ENCODE peak calls at places on chromosome 12, in five cellular contexts. One of them, this sample, is unnamed.

GRCh38 chr12:12616512-12617275 is 5.0 kb downstream of the CREBL2 start:
- ATAC-seq in lower lobe of right lung: no peak
- ATAC-seq in IMR-90: peak; percentile 5
- ATAC-seq in psoas muscle: no peak
- ATAC-seq in DND-41: no peak
- ATAC-seq in this sample: no peak

GRCh38 chr12:70627677-70628076 is 9.6 kb downstream of the PTPRB start:
- ATAC-seq in lower lobe of right lung: no peak
- ATAC-seq in IMR-90: no peak
- ATAC-seq in psoas muscle: no peak
- ATAC-seq in DND-41: no peak
- ATAC-seq in this sample: no peak

GRCh38 chr12:93183940-93184663 is 193.6 kb upstream of the NUDT4 start:
- ATAC-seq in lower lobe of right lung: peak; percentile 84
- ATAC-seq in IMR-90: peak; percentile 49
- ATAC-seq in psoas muscle: peak; percentile 48
- ATAC-seq in DND-41: peak; percentile 95
- ATAC-seq in this sample: peak; percentile 74

GRCh38 chr12:48917857-48918537 is 7.3 kb downstream of the FKBP11 start:
- ATAC-seq in lower lobe of right lung: no peak
- ATAC-seq in IMR-90: no peak
- ATAC-seq in psoas muscle: no peak
- ATAC-seq in DND-41: peak; percentile 94
- ATAC-seq in this sample: no peak

GRCh38 chr12:108647936-108648287 is 14.2 kb upstream of the SELPLG start:
- ATAC-seq in lower lobe of right lung: no peak
- ATAC-seq in IMR-90: no peak
- ATAC-seq in psoas muscle: no peak
- ATAC-seq in DND-41: no peak
- ATAC-seq in this sample: no peak

GRCh38 chr12:48000878-48001321 is 3.4 kb downstream of the COL2A1 start:
- ATAC-seq in lower lobe of right lung: peak; percentile 74
- ATAC-seq in IMR-90: peak; percentile 54
- ATAC-seq in psoas muscle: peak; percentile 22
- ATAC-seq in DND-41: no peak
- ATAC-seq in this sample: peak; percentile 54

GRCh38 chr12:53061404-53062010 is 11.6 kb downstream of the TNS2 start:
- ATAC-seq in lower lobe of right lung: peak; percentile 77
- ATAC-seq in IMR-90: no peak
- ATAC-seq in psoas muscle: no peak
- ATAC-seq in DND-41: peak; percentile 8
- ATAC-seq in this sample: no peak

GRCh38 chr12:52216807-52217206 is 16.2 kb upstream of the KRT7 start:
- ATAC-seq in lower lobe of right lung: no peak
- ATAC-seq in IMR-90: no peak
- ATAC-seq in psoas muscle: no peak
- ATAC-seq in DND-41: no peak
- ATAC-seq in this sample: no peak

GRCh38 chr12:13387074-13387473 is 190.5 kb downstream of the EMP1 start:
- ATAC-seq in lower lobe of right lung: no peak
- ATAC-seq in IMR-90: no peak
- ATAC-seq in psoas muscle: no peak
- ATAC-seq in DND-41: no peak
- ATAC-seq in this sample: no peak

GRCh38 chr12:92432724-92433281 is 270.0 kb upstream of the PLEKHG7 start:
- ATAC-seq in lower lobe of right lung: no peak
- ATAC-seq in IMR-90: no peak
- ATAC-seq in psoas muscle: no peak
- ATAC-seq in DND-41: no peak
- ATAC-seq in this sample: no peak

GRCh38 chr12:66132408-66132807 is 1.9 kb upstream of the LLPH start:
- ATAC-seq in lower lobe of right lung: no peak
- ATAC-seq in IMR-90: peak; percentile 79
- ATAC-seq in psoas muscle: no peak
- ATAC-seq in DND-41: no peak
- ATAC-seq in this sample: no peak

GRCh38 chr12:44375694-44376093 is 500.4 kb downstream of the NELL2 start:
- ATAC-seq in lower lobe of right lung: no peak
- ATAC-seq in IMR-90: no peak
- ATAC-seq in psoas muscle: no peak
- ATAC-seq in DND-41: no peak
- ATAC-seq in this sample: no peak

GRCh38 chr12:131847456-131847855 is 19.3 kb downstream of the MMP17 start:
- ATAC-seq in lower lobe of right lung: no peak
- ATAC-seq in IMR-90: no peak
- ATAC-seq in psoas muscle: no peak
- ATAC-seq in DND-41: no peak
- ATAC-seq in this sample: no peak

GRCh38 chr12:43590307-43590706 is 38.3 kb upstream of the ADAMTS20 start:
- ATAC-seq in lower lobe of right lung: no peak
- ATAC-seq in IMR-90: no peak
- ATAC-seq in psoas muscle: no peak
- ATAC-seq in DND-41: no peak
- ATAC-seq in this sample: no peak

GRCh38 chr12:54412786-54413185 is 6.3 kb downstream of the ITGA5 start:
- ATAC-seq in lower lobe of right lung: no peak
- ATAC-seq in IMR-90: no peak
- ATAC-seq in psoas muscle: no peak
- ATAC-seq in DND-41: peak; percentile 15
- ATAC-seq in this sample: no peak

GRCh38 chr12:33560653-33561208 is 121.1 kb upstream of the SYT10 start:
- ATAC-seq in lower lobe of right lung: no peak
- ATAC-seq in IMR-90: no peak
- ATAC-seq in psoas muscle: no peak
- ATAC-seq in DND-41: no peak
- ATAC-seq in this sample: no peak

GRCh38 chr12:75554556-75554880 is 43.1 kb upstream of the KRR1 start:
- ATAC-seq in lower lobe of right lung: no peak
- ATAC-seq in IMR-90: no peak
- ATAC-seq in psoas muscle: no peak
- ATAC-seq in DND-41: no peak
- ATAC-seq in this sample: no peak

GRCh38 chr12:93676408-93677194 is 574 bp upstream of the CRADD start:
- ATAC-seq in lower lobe of right lung: no peak
- ATAC-seq in IMR-90: peak; percentile 20
- ATAC-seq in psoas muscle: peak; percentile 9
- ATAC-seq in DND-41: no peak
- ATAC-seq in this sample: no peak

GRCh38 chr12:89690925-89691324 is 17.7 kb downstream of the ATP2B1 start:
- ATAC-seq in lower lobe of right lung: no peak
- ATAC-seq in IMR-90: peak; percentile 83
- ATAC-seq in psoas muscle: no peak
- ATAC-seq in DND-41: no peak
- ATAC-seq in this sample: no peak

GRCh38 chr12:109840349-109841073 is 7.3 kb upstream of the TRPV4 start:
- ATAC-seq in lower lobe of right lung: no peak
- ATAC-seq in IMR-90: no peak
- ATAC-seq in psoas muscle: no peak
- ATAC-seq in DND-41: no peak
- ATAC-seq in this sample: no peak

GRCh38 chr12:117836999-117837736 is 131.6 kb downstream of the KSR2 start:
- ATAC-seq in lower lobe of right lung: peak; percentile 68
- ATAC-seq in IMR-90: peak; percentile 90
- ATAC-seq in psoas muscle: peak; percentile 62
- ATAC-seq in DND-41: peak; percentile 88
- ATAC-seq in this sample: peak; percentile 58

GRCh38 chr12:55745361-55746146 is 2.6 kb downstream of the GDF11 start:
- ATAC-seq in lower lobe of right lung: peak; percentile 7
- ATAC-seq in IMR-90: no peak
- ATAC-seq in psoas muscle: no peak
- ATAC-seq in DND-41: no peak
- ATAC-seq in this sample: no peak

GRCh38 chr12:53483225-53483978 is 15.9 kb downstream of the MAP3K12 start:
- ATAC-seq in lower lobe of right lung: no peak
- ATAC-seq in IMR-90: no peak
- ATAC-seq in psoas muscle: peak; percentile 14
- ATAC-seq in DND-41: peak; percentile 10
- ATAC-seq in this sample: no peak

GRCh38 chr12:122421263-122421814 is 1.1 kb downstream of the CLIP1 start:
- ATAC-seq in lower lobe of right lung: peak; percentile 64
- ATAC-seq in IMR-90: peak; percentile 15
- ATAC-seq in psoas muscle: peak; percentile 48
- ATAC-seq in DND-41: peak; percentile 29
- ATAC-seq in this sample: peak; percentile 37

GRCh38 chr12:62933871-62934798 is 815 bp downstream of the PPM1H start:
- ATAC-seq in lower lobe of right lung: peak; percentile 75
- ATAC-seq in IMR-90: peak; percentile 74
- ATAC-seq in psoas muscle: peak; percentile 61
- ATAC-seq in DND-41: peak; percentile 57
- ATAC-seq in this sample: peak; percentile 60

GRCh38 chr12:132393991-132394949 is 64.9 kb upstream of the GALNT9 start:
- ATAC-seq in lower lobe of right lung: peak; percentile 18
- ATAC-seq in IMR-90: no peak
- ATAC-seq in psoas muscle: no peak
- ATAC-seq in DND-41: no peak
- ATAC-seq in this sample: no peak

GRCh38 chr12:57740656-57741412 is 2.3 kb upstream of the AGAP2 start:
- ATAC-seq in lower lobe of right lung: no peak
- ATAC-seq in IMR-90: no peak
- ATAC-seq in psoas muscle: no peak
- ATAC-seq in DND-41: peak; percentile 79
- ATAC-seq in this sample: no peak

GRCh38 chr12:52361553-52361952 is 5.7 kb downstream of the KRT85 start:
- ATAC-seq in lower lobe of right lung: no peak
- ATAC-seq in IMR-90: no peak
- ATAC-seq in psoas muscle: no peak
- ATAC-seq in DND-41: no peak
- ATAC-seq in this sample: no peak

GRCh38 chr12:47408171-47408871 is 297.5 kb downstream of the RPAP3 start:
- ATAC-seq in lower lobe of right lung: peak; percentile 95
- ATAC-seq in IMR-90: no peak
- ATAC-seq in psoas muscle: no peak
- ATAC-seq in DND-41: peak; percentile 51
- ATAC-seq in this sample: no peak

GRCh38 chr12:24707379-24707778 is 241.5 kb downstream of the BCAT1 start:
- ATAC-seq in lower lobe of right lung: no peak
- ATAC-seq in IMR-90: no peak
- ATAC-seq in psoas muscle: no peak
- ATAC-seq in DND-41: no peak
- ATAC-seq in this sample: no peak

GRCh38 chr12:78746001-78746400 is 118.6 kb upstream of the SYT1 start:
- ATAC-seq in lower lobe of right lung: no peak
- ATAC-seq in IMR-90: no peak
- ATAC-seq in psoas muscle: no peak
- ATAC-seq in DND-41: no peak
- ATAC-seq in this sample: no peak

GRCh38 chr12:119710941-119711551 is 43.1 kb downstream of the PRKAB1 start:
- ATAC-seq in lower lobe of right lung: peak; percentile 88
- ATAC-seq in IMR-90: no peak
- ATAC-seq in psoas muscle: no peak
- ATAC-seq in DND-41: no peak
- ATAC-seq in this sample: no peak

GRCh38 chr12:20154060-20154459 is 214.3 kb upstream of the PDE3A start:
- ATAC-seq in lower lobe of right lung: no peak
- ATAC-seq in IMR-90: no peak
- ATAC-seq in psoas muscle: no peak
- ATAC-seq in DND-41: peak; percentile 99
- ATAC-seq in this sample: no peak

GRCh38 chr12:119598159-119598558 is 4.6 kb downstream of the TMEM233 start:
- ATAC-seq in lower lobe of right lung: no peak
- ATAC-seq in IMR-90: no peak
- ATAC-seq in psoas muscle: no peak
- ATAC-seq in DND-41: no peak
- ATAC-seq in this sample: no peak

GRCh38 chr12:7142057-7142644 is 12.0 kb downstream of the CLSTN3 start:
- ATAC-seq in lower lobe of right lung: peak; percentile 81
- ATAC-seq in IMR-90: peak; percentile 91
- ATAC-seq in psoas muscle: no peak
- ATAC-seq in DND-41: peak; percentile 83
- ATAC-seq in this sample: peak; percentile 59

GRCh38 chr12:64531665-64532334 is 78.5 kb upstream of the RASSF3 start:
- ATAC-seq in lower lobe of right lung: no peak
- ATAC-seq in IMR-90: peak; percentile 14
- ATAC-seq in psoas muscle: no peak
- ATAC-seq in DND-41: no peak
- ATAC-seq in this sample: no peak

GRCh38 chr12:22412581-22412980 is 78.1 kb upstream of the ST8SIA1 start:
- ATAC-seq in lower lobe of right lung: no peak
- ATAC-seq in IMR-90: no peak
- ATAC-seq in psoas muscle: no peak
- ATAC-seq in DND-41: no peak
- ATAC-seq in this sample: no peak

GRCh38 chr12:24562761-24563392 is 386.0 kb downstream of the BCAT1 start:
- ATAC-seq in lower lobe of right lung: peak; percentile 64
- ATAC-seq in IMR-90: peak; percentile 41
- ATAC-seq in psoas muscle: no peak
- ATAC-seq in DND-41: no peak
- ATAC-seq in this sample: peak; percentile 14

DNA sequence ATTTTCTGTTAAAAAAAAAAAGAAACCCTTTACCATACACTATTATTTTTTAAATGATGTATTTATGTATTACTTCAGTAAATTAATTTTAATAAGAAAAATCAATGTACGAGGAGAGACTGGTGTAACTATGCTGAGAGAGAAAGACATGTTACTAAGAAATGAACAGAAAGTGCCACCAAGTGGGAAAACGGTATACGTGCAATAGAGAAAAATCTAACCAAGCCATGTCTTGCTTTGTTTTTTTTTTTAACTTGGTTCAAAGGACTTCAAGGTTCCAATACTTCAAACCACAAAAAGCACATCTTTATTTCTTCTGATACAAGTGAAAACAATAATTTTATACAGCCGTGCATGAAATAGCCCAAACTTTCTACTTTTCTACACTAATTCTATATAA is 22.9 kb downstream of the NDUFA12 start:
- ATAC-seq in lower lobe of right lung: no peak
- ATAC-seq in IMR-90: no peak
- ATAC-seq in psoas muscle: no peak
- ATAC-seq in DND-41: peak; percentile 39
- ATAC-seq in this sample: no peak
- H3K4me1 ChIP-seq in lower lobe of right lung: no peaks in the 10 kb centered on the region
- H3K4me1 ChIP-seq in IMR-90: peaks cover 8% of the 10 kb centered on the region
- H3K4me1 ChIP-seq in psoas muscle: peaks cover 7% of the 10 kb centered on the region
- H3K4me1 ChIP-seq in DND-41: no peaks in the 10 kb centered on the region
- H3K4me1 ChIP-seq in this sample: no peaks in the 10 kb centered on the region

GRCh38 chr12:123949118-123949774 is 23.4 kb downstream of the CCDC92 start:
- ATAC-seq in lower lobe of right lung: no peak
- ATAC-seq in IMR-90: no peak
- ATAC-seq in psoas muscle: no peak
- ATAC-seq in DND-41: no peak
- ATAC-seq in this sample: no peak
- H3K27ac ChIP-seq in lower lobe of right lung: no peak overlapping the region
- H3K27ac ChIP-seq in IMR-90: no peak overlapping the region
- H3K27ac ChIP-seq in psoas muscle: no peak overlapping the region
- H3K27ac ChIP-seq in DND-41: no peak overlapping the region
- H3K27ac ChIP-seq in this sample: no peak overlapping the region

GRCh38 chr12:188910-189621 is 24.9 kb downstream of the SLC6A12 start:
- ATAC-seq in lower lobe of right lung: peak; percentile 83
- ATAC-seq in IMR-90: peak; percentile 98
- ATAC-seq in psoas muscle: peak; percentile 88
- ATAC-seq in DND-41: no peak
- ATAC-seq in this sample: peak; percentile 88
- TF ChIP-seq CTCF in lower lobe of right lung: peak; percentile 74
- TF ChIP-seq CTCF in IMR-90: peak; percentile 85
- TF ChIP-seq CTCF in psoas muscle: peak; percentile 74
- TF ChIP-seq CTCF in DND-41: no peak
- TF ChIP-seq CTCF in this sample: peak; percentile 75

GRCh38 chr12:87332987-87333761 is 696.0 kb downstream of the C12orf50 start:
- ATAC-seq in lower lobe of right lung: no peak
- ATAC-seq in IMR-90: no peak
- ATAC-seq in psoas muscle: no peak
- ATAC-seq in DND-41: no peak
- ATAC-seq in this sample: no peak

GRCh38 chr12:87336814-87337336 is 692.3 kb downstream of the C12orf50 start:
- ATAC-seq in lower lobe of right lung: no peak
- ATAC-seq in IMR-90: no peak
- ATAC-seq in psoas muscle: no peak
- ATAC-seq in DND-41: no peak
- ATAC-seq in this sample: no peak
- H3K4me1 ChIP-seq in lower lobe of right lung: no peaks in the 10 kb centered on the region
- H3K4me1 ChIP-seq in IMR-90: no peaks in the 10 kb centered on the region
- H3K4me1 ChIP-seq in psoas muscle: no peaks in the 10 kb centered on the region
- H3K4me1 ChIP-seq in DND-41: no peaks in the 10 kb centered on the region
- H3K4me1 ChIP-seq in this sample: no peaks in the 10 kb centered on the region